ENCODE peak calls at places on chromosomes 11 and 22, in four cellular contexts. Z is HepG2, W is K562, G is GM12891. U is an unnamed sample.

GRCh38 chr22:48957311-48957986 is 870.2 kb downstream of the BRD1 start:
- DNase-seq in Z (no peak), W (no peak), G (no peak), U (no peak)

GRCh38 chr11:67631427-67631826 is 1.7 kb upstream of the NUDT8 start:
- DNase-seq in Z (no peak), W (no peak), G (no peak), U (no peak)

GRCh38 chr22:23157560-23158515 is 12.6 kb downstream of the RAB36 start:
- DNase-seq in Z (no peak), W (no peak), G (no peak), U (no peak)

GRCh38 chr11:67483901-67484665 is 1.3 kb downstream of the AIP start:
- DNase-seq in Z (no peak), W (peak), G (no peak), U (no peak)

GRCh38 chr11:34068098-34068497 is 16.6 kb downstream of the CAPRIN1 start:
- DNase-seq in Z (no peak), W (no peak), G (no peak), U (no peak)

GRCh38 chr11:28536504-28537267 is 428.5 kb downstream of the METTL15 start:
- DNase-seq in Z (no peak), W (no peak), G (no peak), U (no peak)

GRCh38 chr22:32327066-32327465 is 30.6 kb upstream of the RFPL3 start:
- DNase-seq in Z (no peak), W (no peak), G (no peak), U (no peak)

GRCh38 chr11:34501962-34502361 is 11.6 kb downstream of the ELF5 start:
- DNase-seq in Z (no peak), W (no peak), G (no peak), U (no peak)

GRCh38 chr11:64140101-64140500 is 25.8 kb downstream of the MACROD1 start:
- DNase-seq in Z (no peak), W (no peak), G (no peak), U (no peak)

GRCh38 chr11:11780843-11781242 is 60.9 kb upstream of the USP47 start:
- DNase-seq in Z (no peak), W (no peak), G (no peak), U (no peak)

GRCh38 chr11:85712953-85713352 is 27.0 kb upstream of the CCDC89 start:
- DNase-seq in Z (no peak), W (no peak), G (no peak), U (no peak)

GRCh38 chr22:43740587-43741270 is 71.4 kb downstream of the EFCAB6 start:
- DNase-seq in Z (no peak), W (no peak), G (no peak), U (no peak)

GRCh38 chr11:105393326-105393725 is 216.5 kb upstream of the GRIA4 start:
- DNase-seq in Z (no peak), W (no peak), G (no peak), U (no peak)

GRCh38 chr11:62708423-62709261 is 1.2 kb downstream of the GNG3 start:
- DNase-seq in Z (no peak), W (peak), G (no peak), U (no peak)

GRCh38 chr22:19668748-19669147 is 45.6 kb upstream of the SEPTIN5 start:
- DNase-seq in Z (no peak), W (no peak), G (no peak), U (no peak)

GRCh38 chr11:90257158-90257525 is 34.3 kb upstream of the CHORDC1 start:
- DNase-seq in Z (no peak), W (no peak), G (no peak), U (no peak)

GRCh38 chr11:111064118-111064517 is 181.4 kb upstream of the POU2AF2 start:
- DNase-seq in Z (no peak), W (no peak), G (no peak), U (no peak)

GRCh38 chr11:61750631-61751273 is 1.7 kb upstream of the MYRF start:
- DNase-seq in Z (no peak), W (no peak), G (no peak), U (no peak)

GRCh38 chr11:118929496-118930151 is 3.9 kb upstream of the BCL9L start:
- DNase-seq in Z (peak), W (peak), G (no peak), U (peak)

GRCh38 chr11:12824281-12825041 is 150.2 kb downstream of the TEAD1 start:
- DNase-seq in Z (peak), W (peak), G (no peak), U (no peak)

GRCh38 chr11:2793781-2794418 is 91.7 kb downstream of the CDKN1C start:
- DNase-seq in Z (no peak), W (no peak), G (no peak), U (no peak)

GRCh38 chr22:47460870-47461269 is 698.4 kb downstream of the TBC1D22A start:
- DNase-seq in Z (peak), W (no peak), G (no peak), U (no peak)

GRCh38 chr11:27294654-27295053 is 68.4 kb downstream of the CCDC34 start:
- DNase-seq in Z (no peak), W (no peak), G (no peak), U (no peak)

GRCh38 chr11:84522331-84522730 is 1104.8 kb downstream of the DLG2 start:
- DNase-seq in Z (no peak), W (no peak), G (no peak), U (no peak)

GRCh38 chr11:78351193-78351592 is 66.4 kb downstream of the GAB2 start:
- DNase-seq in Z (no peak), W (no peak), G (no peak), U (no peak)

GRCh38 chr11:113593698-113594308 is 112.3 kb downstream of the TMPRSS5 start:
- DNase-seq in Z (no peak), W (peak), G (no peak), U (no peak)

GRCh38 chr11:64360403-64360980 is 1.5 kb downstream of the RPS6KA4 start:
- DNase-seq in Z (no peak), W (no peak), G (peak), U (peak)

GRCh38 chr11:64286801-64287159 is 1.1 kb downstream of the GPR137 start:
- DNase-seq in Z (no peak), W (no peak), G (no peak), U (no peak)

GRCh38 chr11:113721462-113722066 is 15.5 kb upstream of the TMPRSS5 start:
- DNase-seq in Z (no peak), W (no peak), G (no peak), U (no peak)

GRCh38 chr11:86802601-86803051 is 2.3 kb downstream of the PRSS23 start:
- DNase-seq in Z (peak), W (peak), G (no peak), U (peak)

GRCh38 chr11:68298659-68299516 is 13.5 kb upstream of the LRP5 start:
- DNase-seq in Z (peak), W (no peak), G (no peak), U (peak)

GRCh38 chr11:78796956-78797355 is 222.3 kb upstream of the NARS2 start:
- DNase-seq in Z (no peak), W (no peak), G (no peak), U (no peak)

GRCh38 chr11:123429851-123430735 is at the start of gene GRAMD1B:
- DNase-seq in Z (no peak), W (no peak), G (peak), U (peak)

GRCh38 chr11:116312560-116313340 is 460.0 kb downstream of the BUD13 start:
- DNase-seq in Z (no peak), W (no peak), G (no peak), U (peak)

GRCh38 chr11:69138265-69138664 is 17.5 kb upstream of the SMIM38 start:
- DNase-seq in Z (no peak), W (peak), G (no peak), U (no peak)

GRCh38 chr11:60482361-60482760 is 10.2 kb upstream of the MS4A12 start:
- DNase-seq in Z (no peak), W (no peak), G (no peak), U (no peak)

GRCh38 chr11:64268687-64269379 is 15.6 kb downstream of the BAD start:
- DNase-seq in Z (peak), W (peak), G (no peak), U (peak)

GRCh38 chr11:12724301-12725046 is 50.3 kb downstream of the TEAD1 start:
- DNase-seq in Z (peak), W (peak), G (no peak), U (peak)

GRCh38 chr11:45179686-45180085 is 33.2 kb downstream of the PRDM11 start:
- DNase-seq in Z (no peak), W (no peak), G (no peak), U (no peak)

GRCh38 chr11:45178890-45179663 is 32.6 kb downstream of the PRDM11 start:
- DNase-seq in Z (no peak), W (no peak), G (no peak), U (no peak)

GRCh38 chr11:45180888-45181594 is 34.6 kb downstream of the PRDM11 start:
- DNase-seq in Z (no peak), W (peak), G (no peak), U (peak)

GRCh38 chr11:45181595-45182550 is 35.4 kb downstream of the PRDM11 start:
- DNase-seq in Z (no peak), W (no peak), G (no peak), U (no peak)

GRCh38 chr11:45180158-45180887 is 33.9 kb downstream of the PRDM11 start:
- DNase-seq in Z (no peak), W (no peak), G (no peak), U (peak)
- TF ChIP-seq TAF1 in Z (no peak), W (no peak), G (no peak), U (no peak)

GRCh38 chr11:19920982-19921381 is 208.3 kb downstream of the NAV2 start:
- DNase-seq in Z (no peak), W (no peak), G (no peak), U (no peak)

GRCh38 chr11:19922689-19923035 is 210.0 kb downstream of the NAV2 start:
- DNase-seq in Z (no peak), W (no peak), G (no peak), U (no peak)

GRCh38 chr11:19923631-19924030 is 211.0 kb downstream of the NAV2 start:
- DNase-seq in Z (no peak), W (no peak), G (no peak), U (no peak)

GRCh38 chr11:19924321-19925115 is 211.9 kb downstream of the NAV2 start:
- DNase-seq in Z (no peak), W (no peak), G (no peak), U (no peak)

GRCh38 chr11:19921976-19922688 is 209.5 kb downstream of the NAV2 start:
- DNase-seq in Z (no peak), W (no peak), G (no peak), U (no peak)
- TF ChIP-seq TAF1 in Z (no peak), W (no peak), G (no peak), U (no peak)

GRCh38 chr11:1072821-1073231 is 1.8 kb upstream of the MUC2 start:
- DNase-seq in Z (no peak), W (no peak), G (no peak), U (no peak)

GRCh38 chr11:1070594-1071462 is 3.8 kb upstream of the MUC2 start:
- DNase-seq in Z (no peak), W (no peak), G (no peak), U (no peak)

GRCh38 chr11:1073261-1073724 is 1.4 kb upstream of the MUC2 start:
- DNase-seq in Z (peak), W (no peak), G (no peak), U (no peak)

GRCh38 chr11:1071571-1072115 is 3.0 kb upstream of the MUC2 start:
- DNase-seq in Z (no peak), W (no peak), G (no peak), U (no peak)

DNA sequence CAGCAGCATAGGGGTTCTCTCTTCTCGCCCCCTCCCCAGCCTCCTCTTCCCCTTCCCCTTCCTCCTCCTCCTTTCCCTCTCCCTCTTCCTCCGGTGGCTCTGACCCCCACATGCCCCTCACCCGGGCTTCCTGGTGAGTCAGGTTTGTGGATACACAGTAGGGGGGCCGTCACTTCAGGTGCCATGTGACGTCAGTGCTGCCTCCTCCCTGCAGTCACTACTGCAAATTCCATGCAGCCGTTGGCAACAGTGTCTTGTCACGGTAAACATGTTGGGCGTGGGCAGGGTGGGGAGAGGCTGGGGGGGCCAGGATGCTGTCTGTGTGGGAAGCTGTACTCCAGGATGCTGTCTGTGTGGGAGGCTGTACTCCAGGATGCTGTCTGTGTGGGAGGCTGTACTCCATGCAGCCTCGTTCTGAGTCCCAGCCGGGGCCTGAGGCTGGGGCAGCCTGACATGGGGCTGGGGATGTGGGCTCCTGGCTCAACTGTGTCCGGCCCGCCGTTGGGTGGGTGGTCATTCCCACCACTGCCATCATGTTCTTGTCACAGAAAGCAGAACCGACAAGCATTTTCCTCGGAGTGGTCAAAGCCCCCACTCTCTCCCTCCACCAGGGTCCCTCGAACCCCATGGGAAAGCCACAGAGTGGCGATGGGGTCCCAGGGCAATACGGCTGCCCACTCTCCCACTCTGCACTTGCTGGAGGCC is 2.4 kb upstream of the MUC2 start:
- DNase-seq in Z (no peak), W (peak), G (no peak), U (no peak)
- TF ChIP-seq TAF1 in Z (no peak), W (no peak), G (no peak), U (no peak)

DNA sequence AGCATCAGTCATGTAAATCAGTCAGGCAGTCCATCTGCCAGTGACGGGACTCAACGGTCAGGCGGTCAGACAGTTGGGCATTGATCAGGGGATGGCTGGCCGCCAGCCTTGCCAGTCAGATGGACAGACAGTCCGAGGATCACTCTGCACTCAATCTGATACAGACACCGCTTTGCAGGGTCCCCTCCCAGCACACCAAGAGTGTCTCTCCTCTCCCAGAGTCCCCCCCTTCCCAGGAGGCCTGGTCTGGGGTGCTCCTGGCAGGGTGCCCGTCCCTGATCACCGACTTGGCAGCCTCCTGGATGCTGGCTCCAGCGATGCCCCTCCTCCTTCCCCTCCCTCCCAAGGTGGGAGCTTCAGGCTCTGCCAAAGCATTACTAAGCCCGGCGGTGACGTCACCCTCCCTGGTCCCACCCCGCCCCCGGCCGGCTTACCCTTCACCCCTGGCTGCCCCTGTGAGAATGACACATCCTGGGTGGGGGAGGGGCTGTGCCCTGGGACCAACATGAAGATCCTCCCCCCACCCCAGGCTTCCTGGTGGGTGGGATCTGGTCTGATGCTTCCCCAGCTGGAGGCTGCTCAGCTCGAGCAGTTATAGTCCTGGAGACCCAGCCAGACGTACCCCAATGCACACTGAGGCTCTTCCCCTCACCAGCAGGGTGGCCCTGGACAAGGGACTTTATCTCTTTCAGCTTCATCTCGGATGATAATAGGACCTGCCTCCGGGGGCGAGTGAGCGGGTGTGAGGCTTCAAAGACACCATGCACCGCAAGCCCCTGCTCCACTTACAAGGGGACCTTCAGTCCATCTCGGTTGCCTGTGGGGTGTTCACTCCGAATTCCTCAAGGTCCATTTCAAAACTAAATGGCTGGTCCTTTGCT is 69.2 kb downstream of the CD82 start:
- DNase-seq in Z (no peak), W (peak), G (no peak), U (peak)
- TF ChIP-seq TAF1 in Z (no peak), W (no peak), G (no peak), U (no peak)